ENCODE peak calls at places on chromosomes 1 and 21, in eight cellular contexts. One of them, this sample, is unnamed.

GRCh38 chr1:93815738-93816110 is 63.3 kb downstream of the DNTTIP2 start:
- DNase-seq in epithelial cell of prostate: no peak
- DNase-seq in MM.1S: no peak
- DNase-seq in mucosa of descending colon: no peak
- DNase-seq in HuH-7.5: no peak
- DNase-seq in fibroblast of the conjunctiva: no peak
- DNase-seq in fibroblast of pulmonary artery: no peak
- DNase-seq in GM13977: no peak
- DNase-seq in this sample: no peak

GRCh38 chr1:11697188-11697892 is 5.8 kb downstream of the DRAXIN start:
- DNase-seq in epithelial cell of prostate: no peak
- DNase-seq in MM.1S: no peak
- DNase-seq in mucosa of descending colon: no peak
- DNase-seq in HuH-7.5: no peak
- DNase-seq in fibroblast of the conjunctiva: no peak
- DNase-seq in fibroblast of pulmonary artery: no peak
- DNase-seq in GM13977: no peak
- DNase-seq in this sample: no peak

GRCh38 chr1:30327370-30328099 is 395.9 kb downstream of the MATN1 start:
- DNase-seq in epithelial cell of prostate: no peak
- DNase-seq in MM.1S: no peak
- DNase-seq in mucosa of descending colon: no peak
- DNase-seq in HuH-7.5: no peak
- DNase-seq in fibroblast of the conjunctiva: no peak
- DNase-seq in fibroblast of pulmonary artery: no peak
- DNase-seq in GM13977: no peak
- DNase-seq in this sample: no peak

GRCh38 chr21:42913461-42913860 is 12.0 kb downstream of the ERVH48-1 start:
- DNase-seq in epithelial cell of prostate: no peak
- DNase-seq in MM.1S: no peak
- DNase-seq in mucosa of descending colon: no peak
- DNase-seq in HuH-7.5: no peak
- DNase-seq in fibroblast of the conjunctiva: no peak
- DNase-seq in fibroblast of pulmonary artery: no peak
- DNase-seq in GM13977: no peak
- DNase-seq in this sample: no peak

GRCh38 chr1:23825762-23826522 is 713 bp upstream of the HMGCL start:
- DNase-seq in epithelial cell of prostate: no peak
- DNase-seq in MM.1S: peak; percentile 28
- DNase-seq in mucosa of descending colon: no peak
- DNase-seq in HuH-7.5: no peak
- DNase-seq in fibroblast of the conjunctiva: no peak
- DNase-seq in fibroblast of pulmonary artery: no peak
- DNase-seq in GM13977: peak; percentile 74
- DNase-seq in this sample: no peak

GRCh38 chr1:153192697-153193096 is 10.5 kb upstream of the LELP1 start:
- DNase-seq in epithelial cell of prostate: no peak
- DNase-seq in MM.1S: peak; percentile 58
- DNase-seq in mucosa of descending colon: no peak
- DNase-seq in HuH-7.5: peak; percentile 16
- DNase-seq in fibroblast of the conjunctiva: no peak
- DNase-seq in fibroblast of pulmonary artery: no peak
- DNase-seq in GM13977: no peak
- DNase-seq in this sample: no peak

GRCh38 chr1:33410091-33410701 is 20.7 kb downstream of the PHC2 start:
- DNase-seq in epithelial cell of prostate: no peak
- DNase-seq in MM.1S: no peak
- DNase-seq in mucosa of descending colon: no peak
- DNase-seq in HuH-7.5: no peak
- DNase-seq in fibroblast of the conjunctiva: peak; percentile 43
- DNase-seq in fibroblast of pulmonary artery: peak; percentile 53
- DNase-seq in GM13977: no peak
- DNase-seq in this sample: no peak

GRCh38 chr1:22350171-22350961 is 101.3 kb upstream of the ZBTB40 start:
- DNase-seq in epithelial cell of prostate: no peak
- DNase-seq in MM.1S: no peak
- DNase-seq in mucosa of descending colon: no peak
- DNase-seq in HuH-7.5: no peak
- DNase-seq in fibroblast of the conjunctiva: no peak
- DNase-seq in fibroblast of pulmonary artery: no peak
- DNase-seq in GM13977: no peak
- DNase-seq in this sample: no peak

GRCh38 chr1:102896771-102897170 is 211.6 kb downstream of the COL11A1 start:
- DNase-seq in epithelial cell of prostate: no peak
- DNase-seq in MM.1S: no peak
- DNase-seq in mucosa of descending colon: no peak
- DNase-seq in HuH-7.5: no peak
- DNase-seq in fibroblast of the conjunctiva: no peak
- DNase-seq in fibroblast of pulmonary artery: no peak
- DNase-seq in GM13977: no peak
- DNase-seq in this sample: no peak

GRCh38 chr21:44890338-44890931 is 16.9 kb upstream of the PTTG1IP start:
- DNase-seq in epithelial cell of prostate: no peak
- DNase-seq in MM.1S: no peak
- DNase-seq in mucosa of descending colon: peak; percentile 39
- DNase-seq in HuH-7.5: no peak
- DNase-seq in fibroblast of the conjunctiva: no peak
- DNase-seq in fibroblast of pulmonary artery: no peak
- DNase-seq in GM13977: no peak
- DNase-seq in this sample: no peak

GRCh38 chr1:38546630-38547029 is 312.9 kb downstream of the RRAGC start:
- DNase-seq in epithelial cell of prostate: no peak
- DNase-seq in MM.1S: no peak
- DNase-seq in mucosa of descending colon: no peak
- DNase-seq in HuH-7.5: no peak
- DNase-seq in fibroblast of the conjunctiva: no peak
- DNase-seq in fibroblast of pulmonary artery: no peak
- DNase-seq in GM13977: no peak
- DNase-seq in this sample: no peak

GRCh38 chr1:112710159-112710558 is 3.2 kb upstream of the RHOC start:
- DNase-seq in epithelial cell of prostate: no peak
- DNase-seq in MM.1S: no peak
- DNase-seq in mucosa of descending colon: no peak
- DNase-seq in HuH-7.5: no peak
- DNase-seq in fibroblast of the conjunctiva: no peak
- DNase-seq in fibroblast of pulmonary artery: no peak
- DNase-seq in GM13977: no peak
- DNase-seq in this sample: no peak

GRCh38 chr1:238606896-238607295 is 716.2 kb upstream of the ZP4 start:
- DNase-seq in epithelial cell of prostate: no peak
- DNase-seq in MM.1S: no peak
- DNase-seq in mucosa of descending colon: no peak
- DNase-seq in HuH-7.5: no peak
- DNase-seq in fibroblast of the conjunctiva: no peak
- DNase-seq in fibroblast of pulmonary artery: peak; percentile 59
- DNase-seq in GM13977: no peak
- DNase-seq in this sample: no peak

GRCh38 chr1:231487019-231487418 is 41.5 kb upstream of the TSNAX start:
- DNase-seq in epithelial cell of prostate: no peak
- DNase-seq in MM.1S: no peak
- DNase-seq in mucosa of descending colon: no peak
- DNase-seq in HuH-7.5: no peak
- DNase-seq in fibroblast of the conjunctiva: peak; percentile 5
- DNase-seq in fibroblast of pulmonary artery: peak; percentile 78
- DNase-seq in GM13977: no peak
- DNase-seq in this sample: no peak

GRCh38 chr1:181525104-181525721 is 41.9 kb downstream of the CACNA1E start:
- DNase-seq in epithelial cell of prostate: no peak
- DNase-seq in MM.1S: no peak
- DNase-seq in mucosa of descending colon: no peak
- DNase-seq in HuH-7.5: no peak
- DNase-seq in fibroblast of the conjunctiva: no peak
- DNase-seq in fibroblast of pulmonary artery: no peak
- DNase-seq in GM13977: no peak
- DNase-seq in this sample: no peak

GRCh38 chr1:47224676-47225399 is 7.2 kb downstream of the TAL1 start:
- DNase-seq in epithelial cell of prostate: no peak
- DNase-seq in MM.1S: no peak
- DNase-seq in mucosa of descending colon: no peak
- DNase-seq in HuH-7.5: no peak
- DNase-seq in fibroblast of the conjunctiva: no peak
- DNase-seq in fibroblast of pulmonary artery: no peak
- DNase-seq in GM13977: no peak
- DNase-seq in this sample: no peak

GRCh38 chr1:36884029-36884701 is 150.2 kb downstream of the GRIK3 start:
- DNase-seq in epithelial cell of prostate: no peak
- DNase-seq in MM.1S: peak; percentile 14
- DNase-seq in mucosa of descending colon: no peak
- DNase-seq in HuH-7.5: no peak
- DNase-seq in fibroblast of the conjunctiva: no peak
- DNase-seq in fibroblast of pulmonary artery: no peak
- DNase-seq in GM13977: peak; percentile 11
- DNase-seq in this sample: no peak

GRCh38 chr1:168939131-168939946 is 167.2 kb upstream of the ATP1B1 start:
- DNase-seq in epithelial cell of prostate: no peak
- DNase-seq in MM.1S: no peak
- DNase-seq in mucosa of descending colon: no peak
- DNase-seq in HuH-7.5: no peak
- DNase-seq in fibroblast of the conjunctiva: no peak
- DNase-seq in fibroblast of pulmonary artery: no peak
- DNase-seq in GM13977: no peak
- DNase-seq in this sample: no peak

GRCh38 chr1:47705517-47706130 is 267.8 kb downstream of the FOXD2 start:
- DNase-seq in epithelial cell of prostate: no peak
- DNase-seq in MM.1S: no peak
- DNase-seq in mucosa of descending colon: no peak
- DNase-seq in HuH-7.5: no peak
- DNase-seq in fibroblast of the conjunctiva: no peak
- DNase-seq in fibroblast of pulmonary artery: no peak
- DNase-seq in GM13977: no peak
- DNase-seq in this sample: no peak

GRCh38 chr1:152110860-152111514 is 4.3 kb downstream of the TCHH start:
- DNase-seq in epithelial cell of prostate: no peak
- DNase-seq in MM.1S: peak; percentile 54
- DNase-seq in mucosa of descending colon: peak; percentile 57
- DNase-seq in HuH-7.5: peak; percentile 38
- DNase-seq in fibroblast of the conjunctiva: no peak
- DNase-seq in fibroblast of pulmonary artery: peak; percentile 48
- DNase-seq in GM13977: peak; percentile 16
- DNase-seq in this sample: peak; percentile 18

GRCh38 chr1:16117369-16117768 is 38.5 kb downstream of the EPHA2 start:
- DNase-seq in epithelial cell of prostate: no peak
- DNase-seq in MM.1S: no peak
- DNase-seq in mucosa of descending colon: no peak
- DNase-seq in HuH-7.5: no peak
- DNase-seq in fibroblast of the conjunctiva: no peak
- DNase-seq in fibroblast of pulmonary artery: no peak
- DNase-seq in GM13977: no peak
- DNase-seq in this sample: no peak